ENCODE peak calls at places on chromosomes 11 and 22, in ten cellular contexts. G, T, H, P, A, X, S, Z, M and L are unnamed samples.

GRCh38 chr22:19085233-19086043 is 36.8 kb downstream of the DGCR2 start:
- DNase-seq in G (peak), T (no peak), H (no peak), P (peak), A (peak), X (peak), S (no peak), Z (peak), M (peak), L (peak)

GRCh38 chr11:24754406-24754805 is 257.6 kb downstream of the LUZP2 start:
- DNase-seq in G (no peak), T (no peak), H (no peak), P (no peak), A (no peak), X (no peak), S (no peak), Z (no peak), M (no peak), L (no peak)

GRCh38 chr11:4606231-4607015 is 1.6 kb downstream of the TRIM68 start:
- DNase-seq in G (no peak), T (no peak), H (no peak), P (peak), A (peak), X (no peak), S (no peak), Z (no peak), M (peak), L (no peak)

GRCh38 chr22:24323695-24324094 is 53.1 kb downstream of the SPECC1L start:
- DNase-seq in G (no peak), T (no peak), H (no peak), P (peak), A (no peak), X (no peak), S (no peak), Z (no peak), M (no peak), L (peak)

GRCh38 chr22:32457031-32457430 is 7.2 kb downstream of the BPIFC start:
- DNase-seq in G (no peak), T (no peak), H (no peak), P (peak), A (no peak), X (no peak), S (no peak), Z (no peak), M (no peak), L (no peak)

GRCh38 chr11:68332186-68332585 is 19.8 kb downstream of the LRP5 start:
- DNase-seq in G (no peak), T (no peak), H (no peak), P (no peak), A (no peak), X (no peak), S (no peak), Z (no peak), M (no peak), L (no peak)

GRCh38 chr11:9802291-9802861 is 138.5 kb downstream of the SWAP70 start:
- DNase-seq in G (no peak), T (peak), H (no peak), P (peak), A (peak), X (peak), S (no peak), Z (no peak), M (peak), L (no peak)

GRCh38 chr11:110478410-110478809 is 48.7 kb downstream of the FDX1 start:
- DNase-seq in G (no peak), T (no peak), H (no peak), P (no peak), A (no peak), X (no peak), S (no peak), Z (no peak), M (no peak), L (no peak)

GRCh38 chr22:29105468-29105867 is 32.6 kb downstream of the KREMEN1 start:
- DNase-seq in G (no peak), T (no peak), H (no peak), P (peak), A (no peak), X (no peak), S (no peak), Z (no peak), M (no peak), L (no peak)

GRCh38 chr11:69460540-69461257 is 20.8 kb upstream of the LINC01488 start:
- DNase-seq in G (no peak), T (peak), H (no peak), P (peak), A (peak), X (peak), S (no peak), Z (no peak), M (peak), L (peak)

GRCh38 chr11:43547900-43548381 is 132.6 kb upstream of the HSD17B12 start:
- DNase-seq in G (no peak), T (no peak), H (no peak), P (peak), A (peak), X (no peak), S (no peak), Z (no peak), M (no peak), L (peak)

GRCh38 chr11:112835556-112835955 is 125.7 kb upstream of the NCAM1 start:
- DNase-seq in G (no peak), T (no peak), H (no peak), P (no peak), A (no peak), X (no peak), S (no peak), Z (no peak), M (no peak), L (no peak)

GRCh38 chr11:72541224-72541974 is 107.1 kb upstream of the CLPB start:
- DNase-seq in G (no peak), T (no peak), H (no peak), P (no peak), A (no peak), X (no peak), S (no peak), Z (no peak), M (no peak), L (no peak)

GRCh38 chr22:24144056-24144455 is 37.2 kb upstream of the SUSD2 start:
- DNase-seq in G (no peak), T (no peak), H (no peak), P (no peak), A (no peak), X (no peak), S (no peak), Z (no peak), M (no peak), L (no peak)

GRCh38 chr22:27419473-27419872 is 382.1 kb downstream of the MN1 start:
- DNase-seq in G (no peak), T (no peak), H (no peak), P (peak), A (no peak), X (peak), S (no peak), Z (no peak), M (peak), L (no peak)

GRCh38 chr22:44709881-44710400 is 7.9 kb downstream of the PRR5 start:
- DNase-seq in G (no peak), T (no peak), H (no peak), P (no peak), A (no peak), X (no peak), S (no peak), Z (no peak), M (no peak), L (no peak)

GRCh38 chr11:128483211-128483788 is 104.1 kb downstream of the ETS1 start:
- DNase-seq in G (no peak), T (no peak), H (no peak), P (no peak), A (no peak), X (no peak), S (no peak), Z (peak), M (no peak), L (no peak)

GRCh38 chr11:198236-198806 is 5.4 kb downstream of the SCGB1C1 start:
- DNase-seq in G (no peak), T (no peak), H (no peak), P (no peak), A (no peak), X (no peak), S (no peak), Z (no peak), M (no peak), L (no peak)

GRCh38 chr11:123653997-123654565 is 343 bp downstream of the SCN3B start:
- DNase-seq in G (peak), T (peak), H (peak), P (peak), A (peak), X (peak), S (no peak), Z (peak), M (peak), L (peak)

GRCh38 chr11:23573430-23573829 is 713.2 kb upstream of the CCDC179 start:
- DNase-seq in G (no peak), T (no peak), H (no peak), P (no peak), A (no peak), X (peak), S (no peak), Z (no peak), M (no peak), L (no peak)

GRCh38 chr11:122229611-122230386 is 113.8 kb upstream of the BLID start:
- DNase-seq in G (no peak), T (no peak), H (no peak), P (no peak), A (no peak), X (no peak), S (no peak), Z (no peak), M (peak), L (no peak)

GRCh38 chr11:33089776-33090175 is 50.4 kb downstream of the TCP11L1 start:
- DNase-seq in G (no peak), T (peak), H (no peak), P (no peak), A (peak), X (peak), S (no peak), Z (no peak), M (peak), L (peak)
- TF ChIP-seq CTCF in G (no peak), T (no peak), H (no peak), P (no peak), A (peak), X (peak), S (no peak), Z (no peak), M (peak), L (no peak)

DNA sequence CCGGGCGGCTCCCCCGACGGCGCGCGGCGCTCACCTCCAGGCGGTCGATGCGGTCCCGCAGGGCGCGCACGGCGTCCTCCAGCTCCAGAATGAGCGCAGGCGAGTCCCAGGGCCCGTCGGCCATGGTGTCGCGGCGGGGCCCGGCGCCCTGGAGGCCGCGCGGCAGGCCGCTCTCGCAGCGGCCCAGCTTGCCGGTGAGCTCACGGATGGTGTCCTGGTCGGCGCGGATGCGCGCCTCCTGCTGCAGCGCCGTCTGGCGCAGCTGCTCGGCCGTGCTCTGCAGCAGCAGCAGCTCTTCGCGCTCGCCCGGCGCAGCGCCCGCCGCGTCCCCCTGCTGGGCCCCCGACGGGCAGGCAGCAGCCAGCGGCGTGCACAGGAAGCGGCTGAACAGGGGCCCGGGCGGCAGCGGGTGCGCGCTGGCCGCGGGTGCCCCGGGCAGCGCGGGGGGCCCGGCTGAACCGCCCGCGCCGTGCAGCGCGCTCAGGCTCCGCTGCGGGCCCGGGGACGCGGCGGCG is 570 bp downstream of the NPTXR start:
- DNase-seq in G (peak), T (peak), H (no peak), P (peak), A (peak), X (peak), S (peak), Z (peak), M (peak), L (peak)
- TF ChIP-seq CTCF in G (no peak), T (peak), H (no peak), P (no peak), A (peak), X (peak), S (no peak), Z (peak), M (peak), L (peak)

GRCh38 chr22:50483556-50483955 is 2.2 kb downstream of the ADM2 start:
- DNase-seq in G (no peak), T (no peak), H (no peak), P (no peak), A (no peak), X (no peak), S (no peak), Z (no peak), M (no peak), L (no peak)
- TF ChIP-seq CTCF in G (no peak), T (no peak), H (no peak), P (no peak), A (no peak), X (no peak), S (no peak), Z (no peak), M (no peak), L (no peak)

GRCh38 chr11:3157381-3158130 is 7.6 kb downstream of the OSBPL5 start:
- DNase-seq in G (no peak), T (no peak), H (no peak), P (peak), A (no peak), X (peak), S (no peak), Z (no peak), M (no peak), L (no peak)
- TF ChIP-seq CTCF in G (no peak), T (no peak), H (no peak), P (no peak), A (no peak), X (no peak), S (no peak), Z (no peak), M (no peak), L (no peak)

GRCh38 chr11:46119053-46119351 is 2.3 kb downstream of the PHF21A start:
- DNase-seq in G (no peak), T (no peak), H (no peak), P (no peak), A (no peak), X (no peak), S (no peak), Z (no peak), M (no peak), L (no peak)

GRCh38 chr11:46119352-46120216 is 1.7 kb downstream of the PHF21A start:
- DNase-seq in G (peak), T (no peak), H (peak), P (peak), A (peak), X (peak), S (peak), Z (peak), M (peak), L (no peak)

GRCh38 chr11:46116007-46116711 is 5.1 kb downstream of the PHF21A start:
- DNase-seq in G (peak), T (no peak), H (no peak), P (no peak), A (no peak), X (no peak), S (no peak), Z (no peak), M (no peak), L (no peak)

GRCh38 chr11:46120361-46120710 is 918 bp downstream of the PHF21A start:
- DNase-seq in G (no peak), T (no peak), H (no peak), P (no peak), A (no peak), X (no peak), S (no peak), Z (no peak), M (no peak), L (peak)

DNA sequence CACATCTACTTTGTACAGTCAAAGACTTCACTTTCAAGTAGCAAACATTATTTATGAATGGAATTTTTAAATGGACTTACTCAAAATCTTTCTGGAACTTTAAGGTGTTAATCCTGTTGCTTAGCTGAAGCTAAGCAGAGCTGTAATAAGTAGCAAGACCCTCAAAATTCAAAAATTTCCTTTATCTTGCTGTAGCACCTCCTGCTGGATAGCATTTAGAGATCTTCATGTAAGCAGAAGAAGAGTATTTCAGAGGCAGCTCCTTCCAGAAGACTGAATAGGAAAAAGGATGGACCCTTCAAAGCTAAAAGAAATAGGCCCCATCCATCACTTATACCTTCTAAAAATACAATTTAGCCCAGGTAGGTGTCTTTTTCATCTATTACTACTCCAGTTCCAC is 3.4 kb downstream of the PHF21A start:
- DNase-seq in G (no peak), T (no peak), H (no peak), P (no peak), A (no peak), X (no peak), S (no peak), Z (no peak), M (peak), L (no peak)
- TF ChIP-seq CTCF in G (peak), T (peak), H (no peak), P (peak), A (peak), X (peak), S (peak), Z (peak), M (peak), L (peak)

GRCh38 chr22:48841881-48842582 is 985.6 kb downstream of the BRD1 start:
- DNase-seq in G (no peak), T (no peak), H (no peak), P (no peak), A (no peak), X (no peak), S (no peak), Z (no peak), M (no peak), L (no peak)
- TF ChIP-seq CTCF in G (no peak), T (no peak), H (no peak), P (no peak), A (no peak), X (no peak), S (no peak), Z (no peak), M (no peak), L (no peak)

GRCh38 chr11:124935548-124936514 is at the start of gene HEPACAM:
- DNase-seq in G (no peak), T (no peak), H (no peak), P (no peak), A (no peak), X (no peak), S (no peak), Z (no peak), M (no peak), L (no peak)

GRCh38 chr11:124938970-124939369 is 3.1 kb upstream of the HEPACAM start:
- DNase-seq in G (no peak), T (no peak), H (no peak), P (no peak), A (no peak), X (no peak), S (no peak), Z (no peak), M (no peak), L (no peak)

GRCh38 chr11:124934862-124935547 is 842 bp downstream of the HEPACAM start:
- DNase-seq in G (no peak), T (peak), H (no peak), P (peak), A (peak), X (peak), S (no peak), Z (no peak), M (peak), L (no peak)

GRCh38 chr11:124938206-124938765 is 2.4 kb upstream of the HEPACAM start:
- DNase-seq in G (no peak), T (no peak), H (no peak), P (peak), A (no peak), X (no peak), S (no peak), Z (no peak), M (peak), L (no peak)

DNA sequence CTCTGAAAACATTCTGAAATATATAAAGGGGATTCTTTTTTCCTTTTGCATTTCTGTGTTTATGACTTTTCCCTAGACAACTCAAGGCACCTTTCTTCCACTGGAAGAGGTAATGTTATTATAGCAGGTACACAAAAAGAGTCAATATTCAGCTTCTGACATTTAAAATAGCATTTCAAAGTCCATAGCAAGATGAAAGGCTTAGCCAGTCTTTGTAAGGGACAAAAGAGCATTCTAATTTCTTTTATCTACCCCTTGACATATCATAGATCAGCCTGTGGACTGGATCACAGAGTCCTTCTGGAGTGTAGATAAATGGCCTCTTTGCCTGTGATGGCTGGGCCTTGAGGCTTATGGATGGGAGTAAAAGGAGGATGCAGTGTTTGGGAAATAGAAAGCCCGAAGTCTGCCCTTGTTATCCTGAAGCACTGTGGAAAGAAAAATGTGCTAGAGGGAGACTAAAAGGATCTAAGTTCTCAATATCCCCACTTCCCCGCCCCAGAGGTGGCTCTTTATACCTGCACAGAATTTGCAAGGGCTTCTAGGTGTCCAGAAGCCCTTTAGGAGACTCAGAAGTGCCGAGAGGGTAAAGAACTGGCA is 1.6 kb upstream of the HEPACAM start:
- DNase-seq in G (no peak), T (no peak), H (no peak), P (no peak), A (no peak), X (no peak), S (no peak), Z (no peak), M (no peak), L (no peak)
- TF ChIP-seq CTCF in G (no peak), T (no peak), H (no peak), P (no peak), A (no peak), X (no peak), S (no peak), Z (no peak), M (no peak), L (no peak)

GRCh38 chr11:116832350-116833290 is 2.9 kb downstream of the APOC3 start:
- DNase-seq in G (no peak), T (no peak), H (no peak), P (no peak), A (no peak), X (no peak), S (no peak), Z (no peak), M (no peak), L (no peak)
- TF ChIP-seq CTCF in G (no peak), T (no peak), H (no peak), P (no peak), A (no peak), X (no peak), S (no peak), Z (no peak), M (no peak), L (no peak)

GRCh38 chr22:30490399-30490798 is 15.1 kb downstream of the SEC14L4 start:
- DNase-seq in G (no peak), T (no peak), H (no peak), P (no peak), A (no peak), X (no peak), S (no peak), Z (peak), M (no peak), L (no peak)
- TF ChIP-seq CTCF in G (peak), T (peak), H (no peak), P (no peak), A (peak), X (peak), S (no peak), Z (no peak), M (no peak), L (no peak)